ENCODE peak calls at places on chromosomes 3 and 15, in five cellular contexts. L is HepG2, B is NT2/D1, V is H1, E is GM12878. J is an unnamed sample.

GRCh38 chr3:182618085-182618732 is 175.1 kb upstream of the ATP11B start:
- DNase-seq in L (peak), B (no peak), V (no peak), E (no peak), J (peak)

GRCh38 chr3:20056727-20057611 is 16.7 kb downstream of the KAT2B start:
- DNase-seq in L (no peak), B (no peak), V (no peak), E (no peak), J (no peak)

GRCh38 chr3:190718691-190719090 is 143.8 kb downstream of the GMNC start:
- DNase-seq in L (no peak), B (no peak), V (no peak), E (no peak), J (no peak)

GRCh38 chr3:138186216-138186615 is 885 bp upstream of the ARMC8 start:
- DNase-seq in L (no peak), B (no peak), V (no peak), E (no peak), J (no peak)

GRCh38 chr3:138187296-138188012 is at the start of gene ARMC8:
- DNase-seq in L (peak), B (peak), V (no peak), E (no peak), J (peak)

GRCh38 chr3:129577925-129578742 is 28.3 kb downstream of the PLXND1 start:
- DNase-seq in L (no peak), B (no peak), V (no peak), E (no peak), J (no peak)

GRCh38 chr15:63255485-63255990 is 21.9 kb upstream of the APH1B start:
- DNase-seq in L (no peak), B (no peak), V (no peak), E (no peak), J (no peak)

GRCh38 chr3:163939926-163940325 is 1138.4 kb downstream of the SI start:
- DNase-seq in L (no peak), B (no peak), V (no peak), E (no peak), J (peak)

GRCh38 chr3:65539620-65540019 is 499.1 kb downstream of the MAGI1 start:
- DNase-seq in L (no peak), B (peak), V (no peak), E (no peak), J (no peak)

GRCh38 chr15:79874242-79874641 is 22.6 kb downstream of the MTHFS start:
- DNase-seq in L (peak), B (no peak), V (no peak), E (no peak), J (no peak)
- TF ChIP-seq SUZ12 in L (no peak), B (no peak), V (no peak), E (no peak), J (no peak)

DNA sequence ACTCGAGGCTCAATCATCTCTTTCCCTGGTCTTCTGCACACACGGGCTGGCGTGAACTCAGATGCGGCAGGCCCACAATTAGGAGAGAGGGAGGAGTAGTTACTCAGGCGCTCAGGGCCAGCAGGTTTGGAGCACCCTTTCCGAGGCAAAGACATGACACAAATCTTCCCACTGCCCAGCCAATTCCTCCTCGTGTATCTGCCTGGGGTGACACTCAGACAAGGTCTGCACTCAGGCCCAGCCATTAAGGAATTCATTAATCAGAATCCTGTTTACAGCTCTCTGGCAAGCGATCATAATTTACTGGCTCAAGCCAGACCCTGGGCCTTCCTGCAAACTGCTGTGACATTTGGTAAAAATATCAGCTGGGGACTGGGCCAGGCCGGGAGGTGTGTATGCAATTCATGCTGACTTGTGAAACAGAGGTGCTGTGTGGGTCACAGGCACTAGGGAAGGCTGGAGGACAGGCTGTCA is 68.1 kb upstream of the TLE3 start:
- DNase-seq in L (no peak), B (no peak), V (no peak), E (no peak), J (no peak)
- TF ChIP-seq SUZ12 in L (no peak), B (no peak), V (no peak), E (no peak), J (no peak)

GRCh38 chr3:39506863-39507262 is 39.4 kb downstream of the MOBP start:
- DNase-seq in L (no peak), B (no peak), V (no peak), E (no peak), J (no peak)
- TF ChIP-seq SUZ12 in L (no peak), B (no peak), V (no peak), E (no peak), J (no peak)

GRCh38 chr15:60975203-60975602 is 253.9 kb downstream of the RORA start:
- DNase-seq in L (no peak), B (no peak), V (no peak), E (no peak), J (no peak)

GRCh38 chr15:60972301-60972700 is 256.8 kb downstream of the RORA start:
- DNase-seq in L (no peak), B (no peak), V (no peak), E (no peak), J (no peak)

GRCh38 chr15:60972866-60973265 is 256.2 kb downstream of the RORA start:
- DNase-seq in L (no peak), B (no peak), V (no peak), E (no peak), J (no peak)

GRCh38 chr15:60971719-60972118 is 257.4 kb downstream of the RORA start:
- DNase-seq in L (no peak), B (no peak), V (no peak), E (no peak), J (no peak)

GRCh38 chr15:60973637-60974415 is 255.3 kb downstream of the RORA start:
- DNase-seq in L (no peak), B (no peak), V (no peak), E (no peak), J (no peak)
- TF ChIP-seq SUZ12 in L (no peak), B (no peak), V (no peak), E (no peak), J (no peak)

J was measured in HEK293T.